ENCODE peak calls at places on chromosomes 7 and 10, in six cellular contexts. J is heart right ventricle, O is HTR-8/SVneo, Q is A172, R is NB4, A is activated T-cell treated with anti-CD3 and anti-CD28 coated beads for 24 hours. G is an unnamed sample.

GRCh38 chr7:42242381-42242780 is 5.4 kb upstream of the GLI3 start:
- DNase-seq in J (no peak), O (no peak), Q (no peak), R (no peak), A (no peak), G (no peak)

GRCh38 chr10:92742331-92743228 is 52.8 kb downstream of the HHEX start:
- DNase-seq in J (no peak), O (no peak), Q (no peak), R (peak; percentile 76), A (no peak), G (no peak)

GRCh38 chr7:30902466-30902865 is 9.2 kb upstream of the AQP1 start:
- DNase-seq in J (no peak), O (no peak), Q (no peak), R (no peak), A (no peak), G (no peak)

GRCh38 chr10:79561257-79561656 is 1.1 kb upstream of the SFTPA2 start:
- DNase-seq in J (no peak), O (no peak), Q (no peak), R (no peak), A (no peak), G (no peak)

GRCh38 chr7:148672041-148672440 is 26.7 kb upstream of the CUL1 start:
- DNase-seq in J (no peak), O (no peak), Q (no peak), R (no peak), A (no peak), G (no peak)

GRCh38 chr7:28473567-28474266 is 61.4 kb downstream of the CREB5 start:
- DNase-seq in J (no peak), O (no peak), Q (no peak), R (no peak), A (no peak), G (no peak)

GRCh38 chr7:22559829-22560489 is 60.0 kb upstream of the STEAP1B start:
- DNase-seq in J (peak; percentile 82), O (peak; percentile 71), Q (peak; percentile 79), R (peak; percentile 79), A (peak; percentile 62), G (peak; percentile 46)

GRCh38 chr10:31526681-31527080 is 207.7 kb downstream of the ZEB1 start:
- DNase-seq in J (no peak), O (no peak), Q (peak; percentile 85), R (peak; percentile 2), A (no peak), G (no peak)

GRCh38 chr7:38303866-38304265 is 30.4 kb upstream of the TARP start:
- DNase-seq in J (no peak), O (no peak), Q (no peak), R (no peak), A (no peak), G (no peak)

G was measured in NCI-H446.